ENCODE peak calls at places on chromosome 16, in four cellular contexts. V is mucosa of descending colon, F is sigmoid colon, R is choroid plexus epithelial cell. G is an unnamed sample.

GRCh38 chr16:83031524-83031923 is 404.8 kb downstream of the CDH13 start:
- DNase-seq in V (no peak), F (no peak), R (peak; percentile 6), G (no peak)

GRCh38 chr16:84720180-84720579 is 20.4 kb downstream of the USP10 start:
- DNase-seq in F (no peak), R (peak; percentile 88), V (no peak), G (no peak)

GRCh38 chr16:50267151-50267631 is 840 bp downstream of the ADCY7 start:
- DNase-seq in V (no peak), R (no peak), F (peak; percentile 59), G (no peak)

GRCh38 chr16:9297437-9298113 is 206.1 kb downstream of the HAPSTR1 start:
- DNase-seq in R (no peak), V (no peak), F (peak; percentile 72), G (peak; percentile 2)

GRCh38 chr16:25260416-25260815 is 2.8 kb upstream of the ZKSCAN2 start:
- DNase-seq in R (no peak), F (no peak), V (no peak), G (no peak)

GRCh38 chr16:68319185-68319908 is 8.5 kb downstream of the PRMT7 start:
- DNase-seq in V (no peak), R (no peak), F (no peak), G (no peak)

GRCh38 chr16:1612320-1613111 is at the start of gene CRAMP1:
- DNase-seq in R (peak; percentile 21), F (peak; percentile 74), V (peak; percentile 21), G (peak; percentile 22)

GRCh38 chr16:17921357-17921978 is 415.1 kb downstream of the NPIPA8 start:
- DNase-seq in F (no peak), R (no peak), V (peak; percentile 85), G (peak; percentile 30)

GRCh38 chr16:28538733-28539596 is at the start of gene NUPR1:
- DNase-seq in R (peak; percentile 98), V (peak; percentile 93), F (peak; percentile 100), G (peak; percentile 99)

GRCh38 chr16:72324578-72324977 is 152.6 kb upstream of the PMFBP1 start:
- DNase-seq in V (no peak), R (no peak), F (no peak), G (no peak)
- TF ChIP-seq CTCF in V (no peak), R (no peak), F (no peak), G (no peak)

GRCh38 chr16:3562914-3563480 is 14.2 kb downstream of the NLRC3 start:
- DNase-seq in V (no peak), F (no peak), R (no peak), G (no peak)
- TF ChIP-seq CTCF in V (no peak), F (no peak), R (no peak), G (no peak)

DNA sequence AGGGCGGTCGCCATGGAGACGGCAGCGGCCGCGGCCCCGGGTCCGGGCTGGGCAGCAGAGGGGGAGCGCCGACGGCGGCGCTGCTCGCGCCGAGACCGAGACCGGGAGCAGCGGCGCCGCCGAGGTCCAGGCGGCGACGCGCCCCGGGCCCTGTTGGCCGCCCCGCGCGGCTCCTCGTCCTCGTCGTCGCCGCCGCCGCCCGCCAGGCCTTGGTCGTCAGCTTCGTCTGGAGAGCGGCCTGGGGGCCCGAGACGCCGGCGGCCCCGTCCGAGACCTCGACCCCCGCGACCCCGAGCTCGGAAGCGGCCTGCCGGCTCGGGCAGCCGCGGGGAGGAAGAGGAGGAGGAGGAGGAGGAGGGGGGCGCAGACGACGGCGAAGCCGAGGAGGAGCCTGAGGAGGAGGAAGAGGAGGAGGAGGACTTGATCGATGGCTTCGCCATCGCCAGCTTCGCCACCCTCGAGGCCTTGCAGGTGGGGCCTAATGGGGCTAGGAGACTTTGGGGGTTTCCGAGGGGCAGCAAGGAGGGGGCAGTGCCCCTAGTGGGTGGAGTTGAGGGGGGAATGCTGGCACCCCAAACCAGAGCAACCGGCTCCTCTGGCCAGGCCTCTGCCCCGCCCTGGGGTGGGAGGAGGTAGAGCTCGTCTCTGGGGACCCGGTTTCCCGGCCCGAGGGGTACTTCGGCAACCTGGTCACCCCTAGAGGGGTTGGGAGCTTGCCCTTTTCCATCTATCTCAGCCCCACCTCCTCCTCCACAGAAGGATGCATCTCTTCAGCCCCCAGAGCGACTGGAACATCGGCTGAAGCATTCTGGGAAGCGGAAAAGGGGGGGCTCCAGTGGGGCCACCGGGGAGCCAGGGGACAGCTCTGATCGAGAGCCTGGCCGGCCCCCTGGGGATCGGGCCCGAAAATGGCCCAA is 1.5 kb downstream of the FBRS start:
- DNase-seq in V (peak; percentile 49), F (peak; percentile 78), R (peak; percentile 17), G (no peak)
- TF ChIP-seq CTCF in V (no peak), F (no peak), R (peak; percentile 8), G (no peak)

GRCh38 chr16:67013238-67013822 is 15.6 kb upstream of the CBFB start:
- DNase-seq in F (no peak), R (no peak), V (no peak), G (no peak)

GRCh38 chr16:67016143-67016542 is 12.8 kb upstream of the CBFB start:
- DNase-seq in R (no peak), V (no peak), F (peak; percentile 46), G (no peak)

GRCh38 chr16:67015317-67015731 is 13.6 kb upstream of the CBFB start:
- DNase-seq in V (no peak), F (peak; percentile 24), R (no peak), G (peak; percentile 28)

GRCh38 chr16:67014641-67015315 is 14.2 kb upstream of the CBFB start:
- DNase-seq in R (no peak), V (no peak), F (peak; percentile 37), G (no peak)

GRCh38 chr16:67013823-67014640 is 14.9 kb upstream of the CBFB start:
- DNase-seq in F (peak; percentile 87), R (peak; percentile 71), V (peak; percentile 55), G (peak; percentile 44)
- TF ChIP-seq CTCF in F (peak; percentile 6), R (no peak), V (no peak), G (no peak)

GRCh38 chr16:30082545-30083090 is 6.8 kb downstream of the PPP4C start:
- DNase-seq in R (no peak), F (no peak), V (no peak), G (no peak)
- TF ChIP-seq CTCF in R (peak; percentile 41), F (no peak), V (no peak), G (no peak)

G was measured in MCF 10A.